ENCODE peak calls at places on chromosome 20, in eight cellular contexts. R is K562, A is IMR-90, I is A549, E is SK-N-SH, N is HepG2, B is GM12878, D is H1. G is an unnamed sample.

GRCh38 chr20:3813758-3814581 is 6.4 kb upstream of the AP5S1 start:
- DNase-seq in R (peak; percentile 1), I (no peak), N (no peak), E (no peak), A (no peak), B (no peak), D (no peak), G (no peak)

GRCh38 chr20:44019638-44020335 is 105.1 kb downstream of the TOX2 start:
- DNase-seq in D (no peak), A (peak; percentile 23), E (no peak), N (no peak), R (no peak), I (no peak), B (no peak), G (no peak)

GRCh38 chr20:41697861-41698559 is 79.8 kb upstream of the CHD6 start:
- DNase-seq in B (no peak), E (peak; percentile 50), I (no peak), R (peak; percentile 45), N (peak; percentile 52), D (no peak), A (peak; percentile 37), G (no peak)

GRCh38 chr20:21832442-21833152 is 127.1 kb downstream of the PAX1 start:
- DNase-seq in A (no peak), B (no peak), N (no peak), D (no peak), I (no peak), R (no peak), E (no peak), G (no peak)

GRCh38 chr20:20367681-20368413 is at the start of gene INSM1:
- DNase-seq in D (no peak), R (no peak), A (no peak), B (no peak), E (peak; percentile 47), N (no peak), I (no peak), G (no peak)

GRCh38 chr20:53819973-53820451 is 226.4 kb upstream of the ZNF217 start:
- DNase-seq in E (no peak), R (no peak), D (no peak), N (no peak), I (no peak), B (no peak), A (no peak), G (no peak)

GRCh38 chr20:41177636-41178035 is 40.3 kb downstream of the PLCG1 start:
- DNase-seq in N (no peak), D (peak; percentile 13), R (no peak), E (no peak), A (peak; percentile 87), B (no peak), I (peak; percentile 21), G (peak; percentile 8)

GRCh38 chr20:20412750-20413149 is 44.8 kb downstream of the INSM1 start:
- DNase-seq in I (no peak), N (no peak), D (no peak), B (no peak), E (no peak), A (no peak), R (no peak), G (no peak)

GRCh38 chr20:59253325-59253724 is 47.1 kb upstream of the EDN3 start:
- DNase-seq in R (no peak), I (no peak), D (no peak), N (no peak), E (no peak), B (no peak), A (no peak), G (no peak)

GRCh38 chr20:32240220-32240619 is 32.5 kb downstream of the POFUT1 start:
- DNase-seq in A (no peak), B (no peak), R (no peak), N (no peak), D (no peak), I (no peak), E (peak; percentile 43), G (no peak)

GRCh38 chr20:45419188-45420091 is 3.5 kb downstream of the PIGT start:
- DNase-seq in B (peak; percentile 80), E (no peak), N (peak; percentile 35), A (peak; percentile 94), R (no peak), I (peak; percentile 72), D (no peak), G (no peak)

GRCh38 chr20:34709836-34710567 is 5.9 kb downstream of the TP53INP2 start:
- DNase-seq in N (no peak), D (no peak), B (no peak), R (peak; percentile 52), I (peak; percentile 84), E (peak; percentile 90), A (peak; percentile 51), G (peak; percentile 42)

GRCh38 chr20:21513181-21513663 is 642 bp downstream of the NKX2-2 start:
- DNase-seq in N (no peak), R (no peak), I (no peak), E (peak; percentile 33), B (no peak), D (no peak), A (no peak), G (no peak)

GRCh38 chr20:21352703-21353102 is 44.6 kb downstream of the NKX2-4 start:
- DNase-seq in B (no peak), I (no peak), R (no peak), D (no peak), N (peak; percentile 51), A (peak; percentile 78), E (no peak), G (no peak)

GRCh38 chr20:45174434-45175364 is at the start of gene PI3:
- DNase-seq in D (no peak), B (no peak), I (no peak), R (no peak), N (peak; percentile 38), A (no peak), E (no peak), G (no peak)

GRCh38 chr20:47400685-47401084 is 44.2 kb upstream of the ZMYND8 start:
- DNase-seq in D (no peak), I (no peak), B (no peak), A (no peak), E (peak; percentile 34), N (no peak), R (peak; percentile 81), G (no peak)

GRCh38 chr20:52457826-52458225 is 266.2 kb upstream of the ZFP64 start:
- DNase-seq in A (peak; percentile 52), I (no peak), D (no peak), N (no peak), B (no peak), R (no peak), E (no peak), G (no peak)

GRCh38 chr20:23415958-23416583 is 5.2 kb downstream of the NAPB start:
- DNase-seq in I (no peak), A (no peak), D (no peak), E (no peak), R (no peak), B (no peak), N (no peak), G (no peak)

GRCh38 chr20:23417861-23418260 is 3.4 kb downstream of the NAPB start:
- DNase-seq in I (no peak), D (no peak), E (no peak), N (no peak), A (no peak), R (no peak), B (no peak), G (no peak)

GRCh38 chr20:23420943-23421925 is at the start of gene NAPB:
- DNase-seq in A (peak; percentile 88), N (peak; percentile 92), E (peak; percentile 97), I (peak; percentile 91), D (peak; percentile 73), B (peak; percentile 68), R (peak; percentile 84), G (peak; percentile 78)

GRCh38 chr20:23419657-23419994 is 1.7 kb downstream of the NAPB start:
- DNase-seq in N (no peak), E (no peak), A (no peak), B (no peak), R (no peak), D (no peak), I (no peak), G (no peak)

GRCh38 chr20:23419995-23420901 is 1.0 kb downstream of the NAPB start:
- DNase-seq in E (peak; percentile 60), I (peak; percentile 45), R (peak; percentile 54), B (no peak), A (peak; percentile 70), D (no peak), N (peak; percentile 62), G (no peak)
- TF ChIP-seq RAD21 in E (no peak), I (no peak), R (no peak), B (no peak), A (no peak), D (no peak), N (no peak), G (no peak)

DNA sequence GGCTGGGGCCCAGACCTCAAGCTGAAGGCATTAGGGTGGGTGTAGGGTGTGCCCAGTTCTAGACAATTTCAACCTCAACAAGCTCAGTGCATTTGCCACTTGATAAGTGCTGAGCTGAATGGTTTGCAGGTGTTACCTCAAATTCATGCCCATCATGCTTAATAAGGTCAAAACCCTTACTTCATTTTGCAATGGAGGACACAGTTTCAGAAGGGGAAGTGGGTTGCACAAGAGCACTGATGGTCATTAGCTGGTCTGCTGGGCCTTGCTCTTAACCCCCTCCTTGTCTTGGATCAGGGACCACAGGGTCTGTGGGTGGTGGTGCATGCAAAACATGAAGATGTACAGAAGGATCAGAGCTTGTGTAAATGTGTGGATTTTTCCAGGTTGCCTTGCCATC is 71.0 kb upstream of the SIRPA start:
- DNase-seq in A (no peak), R (no peak), E (no peak), D (no peak), N (no peak), B (no peak), I (no peak), G (no peak)
- TF ChIP-seq RAD21 in A (no peak), R (no peak), E (no peak), D (no peak), N (no peak), B (no peak), I (no peak), G (no peak)

GRCh38 chr20:37362821-37363220 is 16.9 kb downstream of the SRC start:
- DNase-seq in B (no peak), D (no peak), A (no peak), N (no peak), R (no peak), E (no peak), I (no peak), G (no peak)
- TF ChIP-seq RAD21 in B (no peak), D (no peak), A (no peak), N (no peak), R (no peak), E (no peak), I (no peak), G (no peak)

DNA sequence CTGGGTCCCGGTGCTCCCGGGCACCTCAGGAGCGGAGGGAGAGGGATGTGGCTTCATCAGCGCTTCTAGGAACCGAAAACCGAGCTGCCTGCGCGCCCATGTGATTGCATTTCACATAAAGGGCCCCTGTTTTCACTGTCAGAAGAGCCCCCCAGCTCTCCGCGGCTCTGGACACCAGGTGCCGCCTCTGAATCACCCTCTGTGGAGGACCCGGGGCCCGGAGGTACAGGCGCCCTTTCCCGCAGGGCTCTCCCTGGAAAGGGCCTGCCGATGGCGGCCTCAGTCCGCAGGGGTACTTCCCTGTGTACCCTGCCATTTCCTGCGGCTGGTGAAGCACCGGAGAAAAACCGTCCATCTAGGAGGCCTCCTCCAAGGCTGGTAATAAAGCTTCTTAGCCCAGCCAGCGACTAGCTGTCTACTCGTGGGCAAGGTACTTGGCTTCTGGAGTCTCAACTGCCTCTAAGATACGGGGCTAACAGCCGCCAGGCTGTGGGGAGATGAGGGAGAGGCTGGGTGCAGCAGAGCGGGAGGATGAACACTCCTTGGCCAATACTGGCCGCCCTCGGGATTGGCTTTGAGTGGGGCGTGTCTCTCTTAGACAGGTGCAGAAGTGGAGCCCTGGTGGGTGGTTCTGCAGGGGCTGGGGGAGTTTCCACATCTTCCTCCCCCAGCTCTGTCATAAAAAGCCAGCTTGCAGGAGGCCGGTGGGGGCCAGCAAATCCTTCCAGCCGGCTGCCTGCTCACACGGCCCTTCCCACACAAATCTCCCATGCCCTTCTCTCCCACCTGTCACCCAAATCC is 1.6 kb downstream of the PPP1R16B start:
- DNase-seq in B (no peak), N (no peak), R (no peak), I (no peak), D (no peak), A (no peak), E (peak; percentile 43), G (no peak)
- TF ChIP-seq RAD21 in B (no peak), N (no peak), R (no peak), I (no peak), D (no peak), A (no peak), E (no peak), G (no peak)